ENCODE peak calls at places on chromosomes 16 and 17, in four cellular contexts. X is aorta, C is H7, I is T-helper 9 cell. G is an unnamed sample.

GRCh38 chr17:10063730-10064221 is 134.6 kb downstream of the GAS7 start:
- DNase-seq in X (peak; percentile 62), C (peak; percentile 6), I (no peak), G (no peak)

GRCh38 chr17:81253358-81254131 is 14.4 kb downstream of the NDUFAF8 start:
- DNase-seq in X (no peak), C (peak; percentile 87), I (peak; percentile 55), G (no peak)

GRCh38 chr17:81608082-81608481 is 28.8 kb downstream of the NPLOC4 start:
- DNase-seq in X (no peak), C (no peak), I (no peak), G (no peak)

GRCh38 chr16:84228321-84228838 is 11.4 kb downstream of the KCNG4 start:
- DNase-seq in X (peak; percentile 95), C (peak; percentile 92), I (no peak), G (peak; percentile 97)

GRCh38 chr17:75565066-75565465 is 22.5 kb upstream of the MYO15B start:
- DNase-seq in X (no peak), C (no peak), I (no peak), G (peak; percentile 95)

GRCh38 chr17:57869599-57870282 is 19.9 kb upstream of the MRPS23 start:
- DNase-seq in X (no peak), C (peak; percentile 37), I (no peak), G (peak; percentile 78)

GRCh38 chr16:24939738-24940137 is 75.4 kb downstream of the ARHGAP17 start:
- DNase-seq in X (no peak), C (no peak), I (no peak), G (peak; percentile 12)

GRCh38 chr16:23500212-23500865 is 10.0 kb downstream of the GGA2 start:
- DNase-seq in X (no peak), C (peak; percentile 53), I (no peak), G (peak; percentile 44)

GRCh38 chr16:67936124-67936875 is at the start of gene PSMB10:
- DNase-seq in X (peak; percentile 85), C (peak; percentile 89), I (peak; percentile 31), G (peak; percentile 74)

GRCh38 chr17:57751971-57752905 is 7.1 kb upstream of the CCDC182 start:
- DNase-seq in X (no peak), C (no peak), I (no peak), G (peak; percentile 99)

GRCh38 chr17:80729016-80729415 is 184.4 kb downstream of the RPTOR start:
- DNase-seq in X (no peak), C (no peak), I (no peak), G (no peak)

GRCh38 chr17:42311240-42312034 is 23.1 kb downstream of the STAT5A start:
- DNase-seq in X (peak; percentile 91), C (peak; percentile 80), I (no peak), G (peak; percentile 96)

GRCh38 chr17:72458301-72458700 is 337.5 kb downstream of the SOX9 start:
- DNase-seq in X (no peak), C (no peak), I (no peak), G (no peak)

GRCh38 chr16:81243927-81244326 is 5.4 kb downstream of the BCO1 start:
- DNase-seq in X (no peak), C (no peak), I (no peak), G (no peak)

GRCh38 chr16:30659507-30660423 is 1.5 kb downstream of the FBRS start:
- DNase-seq in X (peak; percentile 80), C (peak; percentile 60), I (peak; percentile 38), G (no peak)

GRCh38 chr17:81329279-81329926 is 34.3 kb upstream of the SLC38A10 start:
- DNase-seq in X (peak; percentile 90), C (peak; percentile 92), I (no peak), G (peak; percentile 100)

GRCh38 chr17:78019976-78020716 is 61.6 kb downstream of the TNRC6C start:
- DNase-seq in X (no peak), C (no peak), I (no peak), G (no peak)

GRCh38 chr16:47052666-47053640 is 79.5 kb upstream of the DNAJA2 start:
- DNase-seq in X (peak; percentile 55), C (peak; percentile 16), I (no peak), G (no peak)

GRCh38 chr17:55348749-55349354 is 72.8 kb downstream of the MMD start:
- DNase-seq in X (no peak), C (peak; percentile 32), I (peak; percentile 24), G (peak; percentile 71)

GRCh38 chr17:67716405-67716798 is 1.3 kb upstream of the NOL11 start:
- DNase-seq in X (no peak), C (no peak), I (no peak), G (no peak)

GRCh38 chr17:19830061-19830460 is 37.7 kb downstream of the ULK2 start:
- DNase-seq in X (no peak), C (no peak), I (no peak), G (no peak)

GRCh38 chr17:82114872-82115271 is 16.8 kb upstream of the FASN start:
- DNase-seq in X (no peak), C (peak; percentile 44), I (no peak), G (no peak)

GRCh38 chr17:3904486-3904885 is 11.6 kb upstream of the CAMKK1 start:
- DNase-seq in X (no peak), C (peak; percentile 82), I (no peak), G (no peak)

GRCh38 chr17:38724337-38724988 is 5.7 kb upstream of the CISD3 start:
- DNase-seq in X (no peak), C (no peak), I (no peak), G (no peak)

GRCh38 chr17:64662774-64663367 is 764 bp upstream of the SMURF2 start:
- DNase-seq in X (no peak), C (peak; percentile 74), I (no peak), G (no peak)

GRCh38 chr17:17890773-17891759 is 54.3 kb upstream of the SREBF1 start:
- DNase-seq in X (no peak), C (peak; percentile 81), I (peak; percentile 10), G (peak; percentile 92)

GRCh38 chr17:31431795-31432658 is 40.6 kb downstream of the RAB11FIP4 start:
- DNase-seq in X (peak; percentile 53), C (peak; percentile 78), I (no peak), G (peak; percentile 86)

GRCh38 chr17:44362964-44363612 is 565 bp downstream of the FAM171A2 start:
- DNase-seq in X (peak; percentile 79), C (peak; percentile 91), I (no peak), G (peak; percentile 71)

GRCh38 chr17:7712111-7712771 is 5.3 kb upstream of the DNAH2 start:
- DNase-seq in X (no peak), C (peak; percentile 74), I (no peak), G (peak; percentile 74)

GRCh38 chr17:20825539-20825938 is 217.3 kb downstream of the USP22 start:
- DNase-seq in X (no peak), C (no peak), I (no peak), G (no peak)

GRCh38 chr17:70882504-70882903 is 713.2 kb downstream of the KCNJ2 start:
- DNase-seq in X (no peak), C (no peak), I (no peak), G (no peak)

GRCh38 chr16:46974352-46974751 is 878 bp upstream of the DNAJA2 start:
- DNase-seq in X (no peak), C (no peak), I (no peak), G (no peak)

GRCh38 chr17:40554646-40555295 is 10.5 kb downstream of the CCR7 start:
- DNase-seq in X (peak; percentile 66), C (peak; percentile 39), I (peak; percentile 1), G (peak; percentile 51)

GRCh38 chr16:56847173-56847948 is 17.6 kb upstream of the SLC12A3 start:
- DNase-seq in X (peak; percentile 39), C (no peak), I (no peak), G (no peak)

GRCh38 chr17:35433075-35433894 is 985 bp upstream of the SLFN12 start:
- DNase-seq in X (peak; percentile 83), C (peak; percentile 52), I (peak; percentile 20), G (peak; percentile 99)

GRCh38 chr17:31369266-31369665 is 22.2 kb upstream of the RAB11FIP4 start:
- DNase-seq in X (no peak), C (no peak), I (no peak), G (no peak)

GRCh38 chr17:73510981-73511442 is 133.2 kb downstream of the SDK2 start:
- DNase-seq in X (no peak), C (no peak), I (no peak), G (no peak)

G was measured in islet precursor cell.